ENCODE peak calls at places on chromosomes 7 and 10, in ten cellular contexts. G, V, H, B, T, R, M, N, A and X are unnamed samples.
A peak's percentile ranks its signal among the peaks of the same experiment; 100 is the strongest.

GRCh38 chr7:108189733-108190388 is 59.7 kb upstream of the LAMB4 start:
- DNase-seq in G (peak; percentile 34), V (no peak), H (no peak), B (no peak), T (no peak), R (no peak), M (no peak), N (no peak), A (no peak), X (no peak)

GRCh38 chr10:129978322-129978721 is 14.2 kb upstream of the EBF3 start:
- DNase-seq in G (no peak), V (no peak), H (no peak), B (no peak), T (no peak), R (no peak), M (no peak), N (no peak), A (no peak), X (no peak)

GRCh38 chr10:80924063-80924952 is 386.6 kb downstream of the SH2D4B start:
- DNase-seq in G (peak; percentile 41), V (peak; percentile 16), H (no peak), B (peak; percentile 32), T (no peak), R (no peak), M (peak; percentile 3), N (peak; percentile 68), A (peak; percentile 6), X (no peak)

GRCh38 chr7:47619806-47620205 is 37.9 kb upstream of the TNS3 start:
- DNase-seq in G (no peak), V (no peak), H (no peak), B (no peak), T (no peak), R (no peak), M (no peak), N (no peak), A (no peak), X (no peak)

GRCh38 chr10:126910798-126911197 is 5.6 kb downstream of the DOCK1 start:
- DNase-seq in G (no peak), V (no peak), H (no peak), B (no peak), T (no peak), R (no peak), M (no peak), N (no peak), A (no peak), X (no peak)

GRCh38 chr10:61904711-61905445 is 3.4 kb downstream of the ARID5B start:
- DNase-seq in G (peak; percentile 36), V (peak; percentile 41), H (no peak), B (peak; percentile 75), T (no peak), R (no peak), M (peak; percentile 63), N (peak; percentile 73), A (peak; percentile 33), X (no peak)

GRCh38 chr10:102311025-102311420 is 65.7 kb downstream of the GBF1 start:
- DNase-seq in G (no peak), V (no peak), H (no peak), B (no peak), T (no peak), R (no peak), M (no peak), N (no peak), A (no peak), X (no peak)

GRCh38 chr10:116589911-116590310 is 848 bp upstream of the PNLIPRP1 start:
- DNase-seq in G (no peak), V (no peak), H (no peak), B (no peak), T (no peak), R (no peak), M (no peak), N (no peak), A (no peak), X (no peak)

GRCh38 chr10:14477408-14477710 is 146.6 kb upstream of the FRMD4A start:
- DNase-seq in G (no peak), V (no peak), H (no peak), B (peak; percentile 81), T (no peak), R (no peak), M (no peak), N (no peak), A (no peak), X (no peak)

GRCh38 chr10:77637986-77638765 is 568 bp upstream of the KCNMA1 start:
- DNase-seq in G (no peak), V (no peak), H (no peak), B (peak; percentile 65), T (no peak), R (peak; percentile 73), M (peak; percentile 41), N (no peak), A (peak; percentile 10), X (no peak)

GRCh38 chr7:28675429-28675828 is 263.1 kb downstream of the CREB5 start:
- DNase-seq in G (no peak), V (no peak), H (no peak), B (no peak), T (no peak), R (no peak), M (no peak), N (no peak), A (no peak), X (no peak)

GRCh38 chr7:41224063-41224763 is 478.7 kb downstream of the INHBA start:
- DNase-seq in G (no peak), V (no peak), H (no peak), B (peak; percentile 15), T (no peak), R (no peak), M (peak; percentile 12), N (no peak), A (no peak), X (no peak)

GRCh38 chr7:150339369-150339768 is 2.1 kb downstream of the RARRES2 start:
- DNase-seq in G (no peak), V (no peak), H (no peak), B (no peak), T (no peak), R (no peak), M (no peak), N (no peak), A (no peak), X (no peak)

GRCh38 chr7:40437498-40437897 is 302.7 kb downstream of the SUGCT start:
- DNase-seq in G (no peak), V (no peak), H (no peak), B (peak; percentile 88), T (no peak), R (no peak), M (peak; percentile 60), N (no peak), A (no peak), X (no peak)

GRCh38 chr7:112152186-112152585 is 54.0 kb downstream of the DOCK4 start:
- DNase-seq in G (no peak), V (no peak), H (no peak), B (no peak), T (no peak), R (no peak), M (no peak), N (no peak), A (no peak), X (no peak)

GRCh38 chr10:28678687-28679457 is 1.6 kb downstream of the BAMBI start:
- DNase-seq in G (no peak), V (no peak), H (no peak), B (peak; percentile 39), T (no peak), R (no peak), M (no peak), N (no peak), A (no peak), X (no peak)

GRCh38 chr7:44348300-44348699 is 22.9 kb upstream of the CAMK2B start:
- DNase-seq in G (peak; percentile 24), V (no peak), H (no peak), B (peak; percentile 41), T (no peak), R (no peak), M (peak; percentile 66), N (peak; percentile 47), A (no peak), X (no peak)

GRCh38 chr7:149245244-149245643 is 5.8 kb downstream of the ZNF212 start:
- DNase-seq in G (no peak), V (no peak), H (no peak), B (no peak), T (no peak), R (no peak), M (no peak), N (no peak), A (peak; percentile 77), X (no peak)